ENCODE peak calls at places on chromosomes 5 and 9, in five cellular contexts. One of them, this sample, is unnamed.

GRCh38 chr9:13083973-13084528 is 195.4 kb downstream of the MPDZ start:
- DNase-seq in stimulated activated CD8-positive, alpha-beta memory T cell treated with anti-CD3 and anti-CD28 coated beads, Interleukin-4, amount 100 ng/mL, for 48 hours: no peak
- DNase-seq in NCI-H1436: peak
- DNase-seq in activated T-helper 1 cell treated with Interleukin-2 at 50 U/mL for 16 hours: no peak
- DNase-seq in HT-29: peak
- DNase-seq in this sample: no peak

GRCh38 chr9:112894031-112894430 is 3.4 kb upstream of the SLC46A2 start:
- DNase-seq in stimulated activated CD8-positive, alpha-beta memory T cell treated with anti-CD3 and anti-CD28 coated beads, Interleukin-4, amount 100 ng/mL, for 48 hours: no peak
- DNase-seq in activated T-helper 1 cell treated with Interleukin-2 at 50 U/mL for 16 hours: no peak
- DNase-seq in HT-29: no peak
- DNase-seq in NCI-H1436: no peak
- DNase-seq in this sample: no peak

GRCh38 chr9:9913276-9913832 is 699.4 kb downstream of the PTPRD start:
- DNase-seq in NCI-H1436: no peak
- DNase-seq in activated T-helper 1 cell treated with Interleukin-2 at 50 U/mL for 16 hours: no peak
- DNase-seq in HT-29: no peak
- DNase-seq in stimulated activated CD8-positive, alpha-beta memory T cell treated with anti-CD3 and anti-CD28 coated beads, Interleukin-4, amount 100 ng/mL, for 48 hours: no peak
- DNase-seq in this sample: no peak

GRCh38 chr9:137307255-137308101 is 5.4 kb upstream of the NRARP start:
- DNase-seq in NCI-H1436: no peak
- DNase-seq in stimulated activated CD8-positive, alpha-beta memory T cell treated with anti-CD3 and anti-CD28 coated beads, Interleukin-4, amount 100 ng/mL, for 48 hours: no peak
- DNase-seq in HT-29: no peak
- DNase-seq in activated T-helper 1 cell treated with Interleukin-2 at 50 U/mL for 16 hours: no peak
- DNase-seq in this sample: no peak

GRCh38 chr5:180082633-180083420 is 11.3 kb upstream of the RNF130 start:
- DNase-seq in HT-29: no peak
- DNase-seq in activated T-helper 1 cell treated with Interleukin-2 at 50 U/mL for 16 hours: no peak
- DNase-seq in stimulated activated CD8-positive, alpha-beta memory T cell treated with anti-CD3 and anti-CD28 coated beads, Interleukin-4, amount 100 ng/mL, for 48 hours: no peak
- DNase-seq in NCI-H1436: no peak
- DNase-seq in this sample: no peak

GRCh38 chr9:37329576-37329975 is 92.9 kb upstream of the GRHPR start:
- DNase-seq in NCI-H1436: no peak
- DNase-seq in stimulated activated CD8-positive, alpha-beta memory T cell treated with anti-CD3 and anti-CD28 coated beads, Interleukin-4, amount 100 ng/mL, for 48 hours: no peak
- DNase-seq in activated T-helper 1 cell treated with Interleukin-2 at 50 U/mL for 16 hours: no peak
- DNase-seq in HT-29: peak
- DNase-seq in this sample: no peak

GRCh38 chr9:17578911-17579793 is at the start of gene SH3GL2:
- DNase-seq in stimulated activated CD8-positive, alpha-beta memory T cell treated with anti-CD3 and anti-CD28 coated beads, Interleukin-4, amount 100 ng/mL, for 48 hours: peak
- DNase-seq in activated T-helper 1 cell treated with Interleukin-2 at 50 U/mL for 16 hours: no peak
- DNase-seq in HT-29: no peak
- DNase-seq in NCI-H1436: peak
- DNase-seq in this sample: peak

GRCh38 chr5:55276771-55277170 is 30.7 kb downstream of the DHX29 start:
- DNase-seq in NCI-H1436: no peak
- DNase-seq in stimulated activated CD8-positive, alpha-beta memory T cell treated with anti-CD3 and anti-CD28 coated beads, Interleukin-4, amount 100 ng/mL, for 48 hours: no peak
- DNase-seq in activated T-helper 1 cell treated with Interleukin-2 at 50 U/mL for 16 hours: no peak
- DNase-seq in HT-29: no peak
- DNase-seq in this sample: no peak

GRCh38 chr9:134128727-134129679 is 6.9 kb upstream of the WDR5 start:
- DNase-seq in NCI-H1436: no peak
- DNase-seq in HT-29: peak
- DNase-seq in stimulated activated CD8-positive, alpha-beta memory T cell treated with anti-CD3 and anti-CD28 coated beads, Interleukin-4, amount 100 ng/mL, for 48 hours: no peak
- DNase-seq in activated T-helper 1 cell treated with Interleukin-2 at 50 U/mL for 16 hours: no peak
- DNase-seq in this sample: peak

GRCh38 chr5:448061-448765 is 5.2 kb downstream of the EXOC3 start:
- DNase-seq in activated T-helper 1 cell treated with Interleukin-2 at 50 U/mL for 16 hours: no peak
- DNase-seq in HT-29: no peak
- DNase-seq in NCI-H1436: no peak
- DNase-seq in stimulated activated CD8-positive, alpha-beta memory T cell treated with anti-CD3 and anti-CD28 coated beads, Interleukin-4, amount 100 ng/mL, for 48 hours: no peak
- DNase-seq in this sample: no peak

GRCh38 chr5:40172721-40173120 is 507.0 kb upstream of the PTGER4 start:
- DNase-seq in NCI-H1436: no peak
- DNase-seq in activated T-helper 1 cell treated with Interleukin-2 at 50 U/mL for 16 hours: no peak
- DNase-seq in stimulated activated CD8-positive, alpha-beta memory T cell treated with anti-CD3 and anti-CD28 coated beads, Interleukin-4, amount 100 ng/mL, for 48 hours: no peak
- DNase-seq in HT-29: peak
- DNase-seq in this sample: no peak

GRCh38 chr5:124906339-124907097 is 160.1 kb upstream of the ZNF608 start:
- DNase-seq in activated T-helper 1 cell treated with Interleukin-2 at 50 U/mL for 16 hours: no peak
- DNase-seq in HT-29: peak
- DNase-seq in stimulated activated CD8-positive, alpha-beta memory T cell treated with anti-CD3 and anti-CD28 coated beads, Interleukin-4, amount 100 ng/mL, for 48 hours: no peak
- DNase-seq in NCI-H1436: no peak
- DNase-seq in this sample: peak

This sample was measured in NCI-H2107.